ENCODE peak calls at places on chromosomes 1 and 21, in nine cellular contexts. One of them, this sample, is unnamed.
A peak's percentile ranks its signal among the peaks of the same experiment; 100 is the strongest.

GRCh38 chr1:221117133-221117532 is 237.9 kb downstream of the HLX start:
- DNase-seq in sigmoid colon: no peak
- DNase-seq in stomach: no peak
- DNase-seq in SK-N-SH: no peak
- DNase-seq in esophagus muscularis mucosa: no peak
- DNase-seq in GM12878: no peak
- DNase-seq in K562: no peak
- DNase-seq in HCT116: no peak
- DNase-seq in H1: no peak
- DNase-seq in this sample: no peak

GRCh38 chr1:17118268-17118667 is 983 bp downstream of the PADI2 start:
- DNase-seq in SK-N-SH: no peak
- DNase-seq in H1: no peak
- DNase-seq in HCT116: no peak
- DNase-seq in stomach: no peak
- DNase-seq in K562: no peak
- DNase-seq in GM12878: no peak
- DNase-seq in sigmoid colon: no peak
- DNase-seq in esophagus muscularis mucosa: no peak
- DNase-seq in this sample: no peak

GRCh38 chr1:31663622-31664452 is 19.2 kb upstream of the PEF1 start:
- DNase-seq in sigmoid colon: peak; percentile 82
- DNase-seq in H1: peak; percentile 98
- DNase-seq in SK-N-SH: peak; percentile 93
- DNase-seq in stomach: peak; percentile 70
- DNase-seq in esophagus muscularis mucosa: no peak
- DNase-seq in K562: peak; percentile 90
- DNase-seq in GM12878: no peak
- DNase-seq in HCT116: peak; percentile 13
- DNase-seq in this sample: no peak

GRCh38 chr1:56142301-56142700 is 437.1 kb downstream of the PLPP3 start:
- DNase-seq in H1: no peak
- DNase-seq in SK-N-SH: no peak
- DNase-seq in stomach: no peak
- DNase-seq in GM12878: no peak
- DNase-seq in HCT116: no peak
- DNase-seq in sigmoid colon: no peak
- DNase-seq in esophagus muscularis mucosa: no peak
- DNase-seq in K562: no peak
- DNase-seq in this sample: no peak

GRCh38 chr1:175976865-175977642 is 230.0 kb downstream of the COP1 start:
- DNase-seq in sigmoid colon: no peak
- DNase-seq in SK-N-SH: no peak
- DNase-seq in esophagus muscularis mucosa: no peak
- DNase-seq in HCT116: no peak
- DNase-seq in K562: no peak
- DNase-seq in GM12878: no peak
- DNase-seq in stomach: no peak
- DNase-seq in H1: no peak
- DNase-seq in this sample: no peak

GRCh38 chr1:197989058-197989457 is 71.9 kb downstream of the LHX9 start:
- DNase-seq in GM12878: no peak
- DNase-seq in HCT116: no peak
- DNase-seq in sigmoid colon: no peak
- DNase-seq in H1: no peak
- DNase-seq in K562: no peak
- DNase-seq in stomach: no peak
- DNase-seq in SK-N-SH: no peak
- DNase-seq in esophagus muscularis mucosa: no peak
- DNase-seq in this sample: no peak

GRCh38 chr1:1788136-1788535 is 9.9 kb upstream of the NADK start:
- DNase-seq in H1: no peak
- DNase-seq in SK-N-SH: no peak
- DNase-seq in GM12878: no peak
- DNase-seq in stomach: no peak
- DNase-seq in K562: no peak
- DNase-seq in esophagus muscularis mucosa: no peak
- DNase-seq in sigmoid colon: no peak
- DNase-seq in HCT116: no peak
- DNase-seq in this sample: no peak

GRCh38 chr21:31801551-31802234 is 69.8 kb upstream of the SCAF4 start:
- DNase-seq in esophagus muscularis mucosa: peak; percentile 70
- DNase-seq in K562: no peak
- DNase-seq in HCT116: no peak
- DNase-seq in SK-N-SH: no peak
- DNase-seq in H1: no peak
- DNase-seq in GM12878: no peak
- DNase-seq in sigmoid colon: no peak
- DNase-seq in stomach: no peak
- DNase-seq in this sample: no peak

GRCh38 chr1:224643653-224644052 is 27.5 kb downstream of the CNIH3 start:
- DNase-seq in esophagus muscularis mucosa: no peak
- DNase-seq in H1: no peak
- DNase-seq in sigmoid colon: no peak
- DNase-seq in HCT116: no peak
- DNase-seq in SK-N-SH: no peak
- DNase-seq in GM12878: no peak
- DNase-seq in K562: no peak
- DNase-seq in stomach: no peak
- DNase-seq in this sample: no peak

DNA sequence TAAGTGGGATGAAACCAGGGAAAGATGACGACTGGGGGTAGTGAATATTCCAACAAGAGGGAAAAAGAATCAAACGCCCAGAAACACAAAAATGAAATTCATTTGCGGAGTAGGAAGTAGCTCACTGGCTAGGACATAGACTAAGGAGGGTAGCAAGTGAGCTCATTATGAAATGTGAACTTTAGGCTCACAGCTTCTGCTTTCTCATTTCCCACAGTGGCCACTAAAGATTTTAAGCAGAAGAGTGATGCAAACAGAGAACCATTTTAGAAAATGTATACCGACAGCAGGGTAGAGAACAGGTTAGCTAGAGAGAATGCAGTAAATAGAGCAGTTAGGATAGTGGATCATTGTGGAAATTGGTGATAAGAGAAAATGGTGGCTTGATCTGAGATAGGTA is 3.5 kb downstream of the CD48 start:
- DNase-seq in stomach: no peak
- DNase-seq in H1: no peak
- DNase-seq in SK-N-SH: no peak
- DNase-seq in GM12878: no peak
- DNase-seq in sigmoid colon: no peak
- DNase-seq in HCT116: no peak
- DNase-seq in K562: no peak
- DNase-seq in esophagus muscularis mucosa: no peak
- DNase-seq in this sample: no peak
- TF ChIP-seq POLR2AphosphoS5 in stomach: no peak
- TF ChIP-seq POLR2AphosphoS5 in H1: no peak
- TF ChIP-seq POLR2AphosphoS5 in SK-N-SH: no peak
- TF ChIP-seq POLR2AphosphoS5 in GM12878: no peak
- TF ChIP-seq POLR2AphosphoS5 in sigmoid colon: no peak
- TF ChIP-seq POLR2AphosphoS5 in HCT116: no peak
- TF ChIP-seq POLR2AphosphoS5 in K562: no peak
- TF ChIP-seq POLR2AphosphoS5 in esophagus muscularis mucosa: no peak
- TF ChIP-seq POLR2AphosphoS5 in this sample: no peak

GRCh38 chr21:38389891-38390290 is 108.4 kb downstream of the ERG start:
- DNase-seq in K562: no peak
- DNase-seq in esophagus muscularis mucosa: peak; percentile 7
- DNase-seq in GM12878: no peak
- DNase-seq in sigmoid colon: no peak
- DNase-seq in H1: no peak
- DNase-seq in stomach: no peak
- DNase-seq in SK-N-SH: no peak
- DNase-seq in HCT116: no peak
- DNase-seq in this sample: no peak

GRCh38 chr21:38388684-38389676 is 109.3 kb downstream of the ERG start:
- DNase-seq in stomach: no peak
- DNase-seq in SK-N-SH: no peak
- DNase-seq in HCT116: no peak
- DNase-seq in H1: no peak
- DNase-seq in K562: no peak
- DNase-seq in esophagus muscularis mucosa: peak; percentile 53
- DNase-seq in GM12878: no peak
- DNase-seq in sigmoid colon: no peak
- DNase-seq in this sample: no peak

GRCh38 chr21:38386967-38387366 is 111.3 kb downstream of the ERG start:
- DNase-seq in SK-N-SH: no peak
- DNase-seq in HCT116: no peak
- DNase-seq in H1: no peak
- DNase-seq in GM12878: no peak
- DNase-seq in sigmoid colon: no peak
- DNase-seq in stomach: no peak
- DNase-seq in K562: no peak
- DNase-seq in esophagus muscularis mucosa: peak; percentile 47
- DNase-seq in this sample: no peak

GRCh38 chr21:38384675-38385074 is 113.6 kb downstream of the ERG start:
- DNase-seq in esophagus muscularis mucosa: peak; percentile 50
- DNase-seq in SK-N-SH: no peak
- DNase-seq in GM12878: no peak
- DNase-seq in sigmoid colon: no peak
- DNase-seq in HCT116: no peak
- DNase-seq in stomach: no peak
- DNase-seq in K562: no peak
- DNase-seq in H1: no peak
- DNase-seq in this sample: no peak

GRCh38 chr21:38388219-38388618 is 110.1 kb downstream of the ERG start:
- DNase-seq in SK-N-SH: no peak
- DNase-seq in K562: no peak
- DNase-seq in esophagus muscularis mucosa: peak; percentile 3
- DNase-seq in sigmoid colon: no peak
- DNase-seq in HCT116: no peak
- DNase-seq in H1: no peak
- DNase-seq in GM12878: no peak
- DNase-seq in stomach: no peak
- DNase-seq in this sample: no peak
- H3K27me3 ChIP-seq in SK-N-SH: no peaks in the 10 kb centered on the region
- H3K27me3 ChIP-seq in K562: peaks cover 16% of the 10 kb centered on the region
- H3K27me3 ChIP-seq in esophagus muscularis mucosa: no peaks in the 10 kb centered on the region
- H3K27me3 ChIP-seq in sigmoid colon: no peaks in the 10 kb centered on the region
- H3K27me3 ChIP-seq in HCT116: peaks cover 17% of the 10 kb centered on the region
- H3K27me3 ChIP-seq in H1: no peaks in the 10 kb centered on the region
- H3K27me3 ChIP-seq in GM12878: no peaks in the 10 kb centered on the region
- H3K27me3 ChIP-seq in stomach: no peaks in the 10 kb centered on the region
- H3K27me3 ChIP-seq in this sample: peaks cover 7% of the 10 kb centered on the region

DNA sequence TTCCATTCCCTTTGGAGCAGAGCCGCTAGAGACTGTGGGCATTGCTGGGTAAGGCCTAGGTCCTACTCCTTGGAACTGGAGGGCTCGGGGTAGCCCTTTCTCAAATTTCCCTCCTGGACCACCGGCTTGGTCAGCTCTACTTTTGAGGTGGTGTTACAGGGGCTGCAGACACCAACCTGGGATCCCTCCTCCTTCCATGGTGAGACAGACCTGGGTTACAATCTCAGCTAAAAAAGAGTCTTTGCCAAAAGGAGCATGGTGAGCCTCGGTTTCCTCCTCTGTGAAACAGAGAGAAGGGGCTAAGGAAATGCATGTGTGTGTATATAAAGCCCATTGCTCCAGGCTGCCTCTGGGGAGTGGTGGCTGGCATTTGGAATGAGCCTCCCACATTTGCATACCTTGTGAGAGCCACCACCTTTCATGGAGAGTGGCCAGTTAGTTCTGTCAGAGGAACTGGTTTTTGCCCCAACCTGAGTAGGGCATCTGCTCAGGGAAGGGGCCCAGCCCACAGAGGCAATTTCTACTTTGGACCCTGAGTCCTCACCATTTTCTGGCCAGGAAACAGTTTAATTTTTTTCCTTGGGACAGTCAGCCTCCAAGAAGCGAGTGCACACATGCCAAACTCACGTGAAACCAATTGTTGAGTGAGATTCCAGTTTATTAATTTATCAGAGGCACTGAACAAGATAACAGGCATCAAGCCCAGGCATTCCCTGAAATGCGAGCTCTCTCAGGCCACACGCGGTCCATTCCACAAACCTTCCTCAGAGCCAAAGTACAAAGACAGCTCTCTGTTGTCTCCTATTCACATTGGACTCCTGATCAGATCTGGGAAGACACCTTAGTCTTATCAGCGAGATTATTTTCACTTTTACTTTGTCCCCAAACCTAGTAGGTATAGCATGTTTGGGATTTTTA is 897 bp upstream of the SLC6A9 start:
- DNase-seq in K562: no peak
- DNase-seq in stomach: peak; percentile 55
- DNase-seq in esophagus muscularis mucosa: no peak
- DNase-seq in SK-N-SH: peak; percentile 9
- DNase-seq in HCT116: no peak
- DNase-seq in H1: no peak
- DNase-seq in GM12878: no peak
- DNase-seq in sigmoid colon: peak; percentile 49
- DNase-seq in this sample: peak; percentile 51
- H3K4me3 ChIP-seq in K562: peak overlapping the region; percentile 82
- H3K4me3 ChIP-seq in stomach: peak overlapping the region; percentile 94
- H3K4me3 ChIP-seq in esophagus muscularis mucosa: peak overlapping the region; percentile 81
- H3K4me3 ChIP-seq in SK-N-SH: no peak overlapping the region
- H3K4me3 ChIP-seq in HCT116: peak overlapping the region; percentile 86
- H3K4me3 ChIP-seq in H1: peak overlapping the region; percentile 78
- H3K4me3 ChIP-seq in GM12878: no peak overlapping the region
- H3K4me3 ChIP-seq in sigmoid colon: peak overlapping the region; percentile 88
- H3K4me3 ChIP-seq in this sample: peak overlapping the region; percentile 81

GRCh38 chr1:167250482-167250881 is 29.8 kb downstream of the POU2F1 start:
- DNase-seq in sigmoid colon: no peak
- DNase-seq in esophagus muscularis mucosa: no peak
- DNase-seq in HCT116: no peak
- DNase-seq in SK-N-SH: no peak
- DNase-seq in K562: no peak
- DNase-seq in H1: no peak
- DNase-seq in GM12878: no peak
- DNase-seq in stomach: no peak
- DNase-seq in this sample: no peak

GRCh38 chr1:167252986-167253385 is 32.3 kb downstream of the POU2F1 start:
- DNase-seq in HCT116: no peak
- DNase-seq in sigmoid colon: no peak
- DNase-seq in stomach: no peak
- DNase-seq in K562: no peak
- DNase-seq in esophagus muscularis mucosa: no peak
- DNase-seq in GM12878: no peak
- DNase-seq in H1: no peak
- DNase-seq in SK-N-SH: no peak
- DNase-seq in this sample: no peak

GRCh38 chr1:167249702-167250101 is 29.0 kb downstream of the POU2F1 start:
- DNase-seq in esophagus muscularis mucosa: no peak
- DNase-seq in HCT116: no peak
- DNase-seq in GM12878: no peak
- DNase-seq in K562: peak; percentile 31
- DNase-seq in H1: no peak
- DNase-seq in SK-N-SH: no peak
- DNase-seq in sigmoid colon: no peak
- DNase-seq in stomach: no peak
- DNase-seq in this sample: no peak

GRCh38 chr1:167248707-167249642 is 28.3 kb downstream of the POU2F1 start:
- DNase-seq in SK-N-SH: no peak
- DNase-seq in K562: peak; percentile 61
- DNase-seq in H1: no peak
- DNase-seq in GM12878: no peak
- DNase-seq in stomach: no peak
- DNase-seq in HCT116: no peak
- DNase-seq in sigmoid colon: no peak
- DNase-seq in esophagus muscularis mucosa: no peak
- DNase-seq in this sample: no peak

DNA sequence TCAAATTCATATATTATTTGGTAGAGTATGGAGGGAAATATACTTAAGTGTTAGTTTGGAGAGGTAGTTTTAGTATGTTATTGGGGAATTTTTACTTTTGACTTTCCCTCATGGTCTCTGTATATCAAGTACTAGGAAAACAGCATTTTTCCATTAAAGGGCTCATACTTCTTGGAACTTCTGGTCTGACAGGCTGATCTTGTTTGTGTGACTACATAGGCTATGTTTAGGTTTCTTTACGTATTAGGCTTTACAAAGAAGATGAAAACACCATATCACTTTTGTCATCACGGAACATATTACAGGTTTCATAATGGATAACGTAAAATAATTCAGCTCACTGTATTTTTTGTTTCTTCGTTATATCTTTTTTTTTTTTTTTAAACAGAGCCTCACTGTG is 30.8 kb downstream of the POU2F1 start:
- DNase-seq in SK-N-SH: no peak
- DNase-seq in stomach: no peak
- DNase-seq in K562: no peak
- DNase-seq in esophagus muscularis mucosa: no peak
- DNase-seq in H1: no peak
- DNase-seq in GM12878: no peak
- DNase-seq in HCT116: no peak
- DNase-seq in sigmoid colon: no peak
- DNase-seq in this sample: no peak
- TF ChIP-seq POLR2AphosphoS5 in SK-N-SH: no peak
- TF ChIP-seq POLR2AphosphoS5 in stomach: no peak
- TF ChIP-seq POLR2AphosphoS5 in K562: no peak
- TF ChIP-seq POLR2AphosphoS5 in esophagus muscularis mucosa: no peak
- TF ChIP-seq POLR2AphosphoS5 in H1: no peak
- TF ChIP-seq POLR2AphosphoS5 in GM12878: no peak
- TF ChIP-seq POLR2AphosphoS5 in HCT116: no peak
- TF ChIP-seq POLR2AphosphoS5 in sigmoid colon: no peak
- TF ChIP-seq POLR2AphosphoS5 in this sample: no peak